ENCODE peak calls at places on chromosome 19, in eight cellular contexts. N, I, W, L, A, S, J and M are unnamed samples. For H3K36me3 and H3K4me1, the result is how much of the 10 kb centered on the place peaks cover.

GRCh38 chr19:55365245-55365644 is 2.2 kb upstream of the GARIN5B start:
- DNase-seq in N (no peak), I (no peak), W (no peak), L (no peak), A (no peak), S (no peak), J (no peak), M (no peak)

GRCh38 chr19:43564800-43565199 is 10.5 kb downstream of the XRCC1 start:
- DNase-seq in N (no peak), I (no peak), W (no peak), L (no peak), A (no peak), S (no peak), J (no peak), M (no peak)

GRCh38 chr19:13872695-13873389 is 4.1 kb upstream of the NANOS3 start:
- DNase-seq in N (peak), I (no peak), W (no peak), L (no peak), A (no peak), S (no peak), J (no peak), M (peak)

GRCh38 chr19:13507053-13507611 is 853 bp upstream of the CACNA1A start:
- DNase-seq in N (no peak), I (no peak), W (peak), L (no peak), A (no peak), S (no peak), J (no peak), M (no peak)

GRCh38 chr19:28535352-28535775 is 677.6 kb downstream of the UQCRFS1 start:
- DNase-seq in N (no peak), I (no peak), W (no peak), L (no peak), A (no peak), S (no peak), J (no peak), M (no peak)

GRCh38 chr19:14031719-14032480 is at the start of gene IL27RA:
- DNase-seq in N (peak), I (peak), W (peak), L (no peak), A (peak), S (no peak), J (peak), M (peak)

GRCh38 chr19:36772341-36773222 is at the start of gene ZNF850:
- DNase-seq in N (peak), I (peak), W (peak), L (peak), A (peak), S (peak), J (peak), M (peak)

GRCh38 chr19:50460161-50460765 is 16.0 kb upstream of the EMC10 start:
- DNase-seq in N (no peak), I (peak), W (peak), L (no peak), A (no peak), S (no peak), J (no peak), M (no peak)

GRCh38 chr19:5002143-5002542 is 33.2 kb downstream of the KDM4B start:
- DNase-seq in N (no peak), I (no peak), W (peak), L (no peak), A (no peak), S (no peak), J (no peak), M (no peak)

GRCh38 chr19:48501446-48501960 is 10.1 kb downstream of the LMTK3 start:
- DNase-seq in N (peak), I (no peak), W (no peak), L (peak), A (no peak), S (no peak), J (no peak), M (peak)

GRCh38 chr19:31402931-31403330 is 53.7 kb upstream of the TSHZ3 start:
- DNase-seq in N (no peak), I (no peak), W (peak), L (no peak), A (no peak), S (no peak), J (no peak), M (no peak)

GRCh38 chr19:20503536-20503935 is 62.0 kb downstream of the ZNF737 start:
- DNase-seq in N (peak), I (no peak), W (peak), L (no peak), A (no peak), S (no peak), J (no peak), M (no peak)

GRCh38 chr19:4807188-4807587 is 15.7 kb downstream of the FEM1A start:
- DNase-seq in N (no peak), I (peak), W (no peak), L (no peak), A (peak), S (no peak), J (no peak), M (no peak)

GRCh38 chr19:17778621-17779280 is 16.2 kb upstream of the B3GNT3 start:
- DNase-seq in N (no peak), I (no peak), W (no peak), L (no peak), A (no peak), S (no peak), J (no peak), M (peak)

GRCh38 chr19:30664358-30665058 is 292.3 kb downstream of the ZNF536 start:
- DNase-seq in N (peak), I (no peak), W (no peak), L (no peak), A (no peak), S (no peak), J (no peak), M (no peak)

GRCh38 chr19:45187421-45188100 is 9.0 kb downstream of the BLOC1S3 start:
- DNase-seq in N (peak), I (no peak), W (no peak), L (no peak), A (no peak), S (no peak), J (no peak), M (no peak)

GRCh38 chr19:22604571-22605274 is 29.4 kb upstream of the ZNF492 start:
- DNase-seq in N (no peak), I (no peak), W (no peak), L (no peak), A (no peak), S (no peak), J (no peak), M (no peak)

GRCh38 chr19:58084596-58085347 is 13.3 kb downstream of the ZSCAN18 start:
- DNase-seq in N (no peak), I (no peak), W (no peak), L (no peak), A (no peak), S (no peak), J (no peak), M (no peak)

GRCh38 chr19:5321851-5322681 is 18.5 kb downstream of the PTPRS start:
- DNase-seq in N (no peak), I (peak), W (no peak), L (no peak), A (no peak), S (no peak), J (no peak), M (no peak)

GRCh38 chr19:46147791-46148288 is at the start of gene IGFL2:
- DNase-seq in N (no peak), I (no peak), W (peak), L (peak), A (no peak), S (no peak), J (no peak), M (no peak)

GRCh38 chr19:48329167-48329891 is 4.0 kb downstream of the EMP3 start:
- DNase-seq in N (no peak), I (peak), W (peak), L (no peak), A (no peak), S (no peak), J (no peak), M (no peak)

DNA sequence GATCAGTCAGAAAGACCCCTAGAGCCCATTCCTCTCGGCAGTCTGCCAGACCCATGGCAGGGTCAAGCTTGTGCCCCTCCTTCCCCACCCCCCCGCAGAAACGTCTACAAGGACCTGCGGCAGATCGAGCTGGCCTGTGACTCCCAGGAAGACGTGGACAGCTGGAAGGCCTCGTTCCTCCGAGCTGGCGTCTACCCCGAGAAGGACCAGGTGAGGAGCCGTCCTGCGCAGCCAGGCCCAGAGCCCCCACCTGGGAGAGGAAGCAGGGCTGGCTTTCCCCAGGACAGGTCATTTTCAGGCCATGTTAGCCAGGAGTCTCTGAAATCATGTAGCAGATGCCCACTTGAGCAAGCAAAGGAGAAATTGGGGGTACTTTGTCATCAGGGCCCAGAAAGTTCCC is 12.3 kb downstream of the TMED1 start:
- DNase-seq in N (no peak), I (no peak), W (no peak), L (no peak), A (no peak), S (no peak), J (no peak), M (no peak)
- H3K36me3 ChIP-seq in N (under half), I (half or more), W (under half), L (under half), A (half or more), S (under half), J (half or more), M (under half)

DNA sequence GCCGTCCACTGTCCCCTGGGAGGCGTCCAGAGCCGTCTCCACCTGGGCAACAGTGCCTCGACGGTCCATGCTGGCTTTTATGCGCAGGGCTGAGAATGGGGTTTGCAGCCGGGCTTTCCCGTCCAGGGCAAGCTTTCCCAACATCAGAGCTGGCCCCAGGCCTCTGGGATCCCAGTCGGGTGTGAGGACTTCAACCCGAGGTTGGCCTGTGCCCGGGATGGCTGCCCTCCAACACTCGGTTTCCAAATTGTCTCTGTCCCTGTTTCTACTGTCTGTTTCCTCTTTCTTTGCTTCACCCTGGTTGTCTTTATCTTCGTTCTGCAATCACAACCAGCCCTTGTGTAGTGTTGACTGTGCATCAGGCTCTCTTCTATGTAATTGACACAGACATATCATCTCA is at the start of gene IFNL4:
- DNase-seq in N (no peak), I (no peak), W (no peak), L (no peak), A (no peak), S (no peak), J (no peak), M (no peak)
- H3K4me1 ChIP-seq in N (under half), I (under half), W (under half), L (under half), A (under half), S (under half), J (under half), M (under half)

DNA sequence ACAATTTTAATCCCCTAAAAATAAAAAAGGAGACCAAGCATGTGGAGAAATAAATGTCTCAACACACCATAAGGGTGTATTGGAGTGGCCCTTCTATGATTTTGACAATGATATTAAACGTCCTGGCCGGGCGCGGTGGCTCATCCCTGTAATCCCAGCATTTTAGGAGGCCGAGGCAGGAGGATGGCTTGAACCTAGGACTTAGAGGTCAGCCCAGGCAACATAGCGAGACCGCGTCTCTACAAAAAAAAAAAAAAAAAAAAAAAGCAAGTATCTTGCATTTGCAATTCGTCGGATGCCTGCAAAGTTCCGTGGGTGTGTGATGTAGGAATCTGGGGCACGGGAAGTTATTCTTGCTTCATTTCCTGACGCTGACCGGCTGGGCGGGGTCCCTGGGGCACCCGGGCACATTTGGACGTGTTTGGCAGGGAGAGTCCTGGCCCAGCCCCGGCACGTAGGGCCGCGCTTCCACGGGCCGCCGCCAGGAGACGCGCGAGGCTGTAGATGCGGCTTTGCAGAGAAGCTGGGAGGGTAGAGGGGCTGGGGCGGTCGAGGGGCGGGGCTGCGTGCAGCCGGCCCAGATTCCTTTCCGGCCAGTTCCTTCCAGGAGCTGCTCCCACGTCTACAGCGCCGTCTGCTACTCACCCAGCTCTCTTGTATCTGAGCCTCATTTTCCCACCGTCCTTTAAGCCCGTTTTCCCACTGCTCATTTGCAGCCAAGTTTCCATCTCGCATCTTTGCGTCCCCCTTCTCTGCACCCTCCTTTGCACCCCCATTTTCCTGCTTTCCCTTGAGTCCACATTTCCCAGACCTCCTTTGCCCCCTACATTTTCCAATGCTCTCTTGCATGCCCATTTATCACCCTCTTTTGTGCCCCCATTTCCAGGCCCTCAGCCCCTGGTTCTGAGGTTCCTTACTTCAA is 2.2 kb upstream of the TSPAN16 start:
- DNase-seq in N (peak), I (peak), W (peak), L (peak), A (peak), S (peak), J (peak), M (peak)
- H3K4me3 ChIP-seq in N (no peak), I (no peak), W (no peak), L (no peak), A (peak), S (peak), J (no peak), M (no peak)

DNA sequence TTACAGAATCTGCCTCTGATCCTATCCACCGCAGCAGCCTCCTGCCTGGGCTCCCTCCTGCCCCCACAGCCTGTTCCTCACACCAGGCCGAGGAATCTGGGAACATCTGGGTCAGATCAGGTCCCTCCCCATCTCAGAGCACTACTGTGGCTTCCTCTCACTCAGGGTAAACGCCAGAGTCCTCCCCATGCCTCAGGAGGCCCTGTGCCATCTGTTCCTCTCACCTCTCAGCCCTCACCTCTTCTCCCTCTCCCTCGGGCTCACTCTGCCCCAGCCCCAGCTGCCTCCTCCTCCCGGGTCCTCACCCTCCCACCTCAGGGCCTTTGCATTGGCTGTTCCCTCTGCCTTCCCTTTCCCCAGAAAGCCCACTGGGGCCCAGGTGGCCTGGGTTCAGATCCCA is 18.2 kb downstream of the FCGBP start:
- DNase-seq in N (no peak), I (no peak), W (no peak), L (no peak), A (no peak), S (no peak), J (peak), M (no peak)
- H3K36me3 ChIP-seq in N (under half), I (under half), W (under half), L (under half), A (under half), S (under half), J (under half), M (under half)

GRCh38 chr19:2229103-2230028 is 6.8 kb downstream of the PLEKHJ1 start:
- DNase-seq in N (no peak), I (no peak), W (no peak), L (no peak), A (no peak), S (no peak), J (no peak), M (no peak)
- H3K4me1 ChIP-seq in N (under half), I (under half), W (under half), L (under half), A (under half), S (under half), J (under half), M (under half)